ENCODE peak calls at places on chromosomes 12 and 14, in six cellular contexts. I is DND-41, B is A549, N is astrocyte of the spinal cord, Q is mammary epithelial cell, T is fibroblast of the aortic adventitia. A is an unnamed sample.
A peak's percentile ranks its signal among the peaks of the same experiment; 100 is the strongest.

GRCh38 chr14:33364536-33364935 is 425.9 kb downstream of the NPAS3 start:
- DNase-seq in N (no peak), T (no peak), B (no peak), Q (no peak), I (no peak), A (no peak)

GRCh38 chr14:104282332-104283196 is 144.2 kb downstream of the KIF26A start:
- DNase-seq in T (no peak), N (no peak), B (no peak), Q (no peak), I (no peak), A (no peak)

GRCh38 chr12:59429766-59430165 is 166.1 kb upstream of the SLC16A7 start:
- DNase-seq in N (peak; percentile 18), T (no peak), Q (no peak), I (no peak), B (no peak), A (no peak)

GRCh38 chr12:107243316-107243715 is 150.0 kb upstream of the CRY1 start:
- DNase-seq in Q (no peak), B (no peak), T (no peak), N (no peak), I (no peak), A (no peak)

GRCh38 chr14:22112004-22112403 is 438.4 kb upstream of the OR4E1 start:
- DNase-seq in N (no peak), B (no peak), T (no peak), I (peak; percentile 53), Q (no peak), A (peak; percentile 29)

GRCh38 chr12:4996714-4997113 is 47.0 kb upstream of the KCNA5 start:
- DNase-seq in N (no peak), I (no peak), T (no peak), B (no peak), Q (no peak), A (peak; percentile 45)

GRCh38 chr12:70756118-70756517 is 118.9 kb upstream of the PTPRB start:
- DNase-seq in T (peak; percentile 66), B (no peak), I (no peak), Q (peak; percentile 73), N (peak; percentile 63), A (no peak)

GRCh38 chr12:19530631-19531020 is 91.3 kb downstream of the AEBP2 start:
- DNase-seq in Q (peak; percentile 35), B (no peak), N (no peak), I (no peak), T (peak; percentile 58), A (no peak)

GRCh38 chr12:107514887-107515445 is 170.6 kb upstream of the PWP1 start:
- DNase-seq in I (no peak), Q (no peak), B (peak; percentile 53), N (no peak), T (peak; percentile 90), A (no peak)

GRCh38 chr14:87940894-87941293 is 52.1 kb downstream of the GALC start:
- DNase-seq in Q (no peak), B (no peak), I (no peak), N (no peak), T (no peak), A (no peak)

GRCh38 chr12:112479413-112479812 is 60.7 kb downstream of the PTPN11 start:
- DNase-seq in N (no peak), B (no peak), Q (peak; percentile 9), I (no peak), T (no peak), A (no peak)

GRCh38 chr12:10184261-10184843 is 5.5 kb downstream of the TMEM52B start:
- DNase-seq in Q (no peak), T (peak; percentile 28), N (peak; percentile 36), B (no peak), I (no peak), A (no peak)

GRCh38 chr14:88614218-88614907 is 51.5 kb downstream of the ZC3H14 start:
- DNase-seq in T (peak; percentile 85), B (no peak), Q (peak; percentile 32), I (no peak), N (peak; percentile 84), A (peak; percentile 10)

GRCh38 chr12:51889216-51890134 is 1.6 kb downstream of the ANKRD33 start:
- DNase-seq in Q (no peak), B (no peak), T (no peak), I (no peak), N (no peak), A (no peak)
- TF ChIP-seq CTCF in Q (no peak), B (peak; percentile 25), T (peak; percentile 16), I (no peak), N (peak; percentile 29), A (no peak)

GRCh38 chr12:94266390-94266789 is 118.0 kb downstream of the PLXNC1 start:
- DNase-seq in Q (no peak), N (no peak), B (no peak), I (no peak), T (no peak), A (no peak)
- H3K4me3 ChIP-seq in Q (no peak overlapping the region), N (no peak overlapping the region), B (no peak overlapping the region), I (no peak overlapping the region), T (no peak overlapping the region), A (no peak overlapping the region)

GRCh38 chr14:25150934-25151790 is 101.2 kb upstream of the STXBP6 start:
- DNase-seq in Q (peak; percentile 32), N (peak; percentile 52), I (no peak), B (peak; percentile 10), T (peak; percentile 75), A (peak; percentile 41)
- TF ChIP-seq CTCF in Q (peak; percentile 73), N (peak; percentile 74), I (peak; percentile 76), B (peak; percentile 63), T (peak; percentile 76), A (peak; percentile 59)

DNA sequence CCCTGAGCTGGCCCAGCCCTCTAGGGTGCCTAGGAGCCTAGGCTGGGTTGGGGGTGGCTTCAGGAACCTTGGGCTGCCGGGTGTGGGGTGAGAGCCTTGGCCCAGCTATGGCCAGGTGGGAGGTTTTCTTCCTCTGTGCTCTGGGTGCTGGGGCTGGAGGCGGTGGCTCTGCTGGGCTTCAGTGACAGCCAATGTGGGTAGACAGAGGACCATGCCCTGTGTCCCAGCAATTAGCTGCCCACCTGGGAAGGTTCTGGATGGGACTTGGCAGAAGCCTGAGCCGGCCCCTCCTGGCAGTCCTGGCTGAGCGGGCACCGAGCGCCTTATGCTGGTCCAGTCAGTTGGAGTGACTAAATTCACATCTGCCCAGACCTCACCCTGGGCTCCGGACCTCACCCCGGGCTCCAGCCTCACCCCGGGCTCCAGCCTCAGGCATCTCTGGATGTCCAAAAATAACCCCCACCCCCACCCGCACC is 46.8 kb downstream of the CYP46A1 start:
- DNase-seq in Q (no peak), I (no peak), B (no peak), T (no peak), N (no peak), A (no peak)
- H3K4me3 ChIP-seq in Q (no peak overlapping the region), I (no peak overlapping the region), B (peak overlapping the region; percentile 88), T (no peak overlapping the region), N (no peak overlapping the region), A (no peak overlapping the region)

GRCh38 chr14:92460541-92460915 is 53.1 kb upstream of the RIN3 start:
- DNase-seq in N (no peak), Q (no peak), B (no peak), T (no peak), I (no peak), A (no peak)

GRCh38 chr14:92461891-92462290 is 51.7 kb upstream of the RIN3 start:
- DNase-seq in T (no peak), N (no peak), Q (no peak), B (no peak), I (no peak), A (no peak)

GRCh38 chr14:92459479-92460421 is 53.8 kb upstream of the RIN3 start:
- DNase-seq in Q (no peak), I (no peak), N (no peak), B (no peak), T (no peak), A (no peak)

GRCh38 chr14:92462568-92462967 is 51.0 kb upstream of the RIN3 start:
- DNase-seq in Q (no peak), N (no peak), I (no peak), T (no peak), B (no peak), A (no peak)

DNA sequence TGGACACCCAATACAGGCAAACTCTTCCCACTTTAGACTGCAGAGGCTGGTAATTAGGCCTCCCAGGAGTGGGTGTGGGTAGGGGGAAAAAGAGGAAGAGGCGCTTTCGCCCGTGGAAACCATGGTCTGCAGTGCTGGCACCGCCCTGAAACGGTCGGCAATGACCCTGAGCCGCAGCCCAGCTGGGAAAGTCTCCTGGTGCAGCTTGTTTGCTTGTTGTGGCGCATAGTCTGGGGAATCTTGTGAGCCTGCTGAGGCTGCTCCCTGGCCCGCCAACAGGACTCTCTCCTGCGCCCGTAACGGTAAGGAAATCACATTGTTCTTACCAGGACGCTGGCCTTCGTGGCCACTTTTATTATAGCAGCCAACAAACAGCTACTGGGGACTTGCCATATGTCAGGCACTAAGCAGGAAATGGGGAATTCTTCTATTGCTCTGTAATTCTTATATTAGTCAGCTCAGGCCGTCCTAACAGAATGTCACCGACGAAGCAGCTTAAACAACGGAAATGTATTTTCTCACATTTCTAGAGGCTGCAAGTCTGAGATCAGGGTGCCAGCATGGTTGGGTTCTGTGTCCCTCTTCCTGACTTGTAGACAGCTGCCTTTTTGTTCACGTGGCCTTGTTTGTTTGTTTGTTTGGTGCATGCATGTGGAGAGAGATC is 52.5 kb upstream of the RIN3 start:
- DNase-seq in N (peak; percentile 65), I (no peak), Q (no peak), B (no peak), T (peak; percentile 58), A (peak; percentile 85)
- TF ChIP-seq CTCF in N (no peak), I (no peak), Q (no peak), B (no peak), T (no peak), A (no peak)

GRCh38 chr12:31118347-31118830 is 44.7 kb downstream of the DDX11 start:
- DNase-seq in N (no peak), T (no peak), I (no peak), B (peak; percentile 57), Q (no peak), A (no peak)

GRCh38 chr12:31119531-31120211 is 46.0 kb downstream of the DDX11 start:
- DNase-seq in N (no peak), I (no peak), T (no peak), Q (no peak), B (no peak), A (no peak)

GRCh38 chr12:31120392-31121008 is 46.8 kb downstream of the DDX11 start:
- DNase-seq in B (no peak), I (no peak), N (no peak), Q (no peak), T (no peak), A (no peak)

GRCh38 chr12:31117203-31118011 is 43.7 kb downstream of the DDX11 start:
- DNase-seq in T (no peak), I (no peak), Q (peak; percentile 39), N (peak; percentile 9), B (peak; percentile 76), A (peak; percentile 45)

DNA sequence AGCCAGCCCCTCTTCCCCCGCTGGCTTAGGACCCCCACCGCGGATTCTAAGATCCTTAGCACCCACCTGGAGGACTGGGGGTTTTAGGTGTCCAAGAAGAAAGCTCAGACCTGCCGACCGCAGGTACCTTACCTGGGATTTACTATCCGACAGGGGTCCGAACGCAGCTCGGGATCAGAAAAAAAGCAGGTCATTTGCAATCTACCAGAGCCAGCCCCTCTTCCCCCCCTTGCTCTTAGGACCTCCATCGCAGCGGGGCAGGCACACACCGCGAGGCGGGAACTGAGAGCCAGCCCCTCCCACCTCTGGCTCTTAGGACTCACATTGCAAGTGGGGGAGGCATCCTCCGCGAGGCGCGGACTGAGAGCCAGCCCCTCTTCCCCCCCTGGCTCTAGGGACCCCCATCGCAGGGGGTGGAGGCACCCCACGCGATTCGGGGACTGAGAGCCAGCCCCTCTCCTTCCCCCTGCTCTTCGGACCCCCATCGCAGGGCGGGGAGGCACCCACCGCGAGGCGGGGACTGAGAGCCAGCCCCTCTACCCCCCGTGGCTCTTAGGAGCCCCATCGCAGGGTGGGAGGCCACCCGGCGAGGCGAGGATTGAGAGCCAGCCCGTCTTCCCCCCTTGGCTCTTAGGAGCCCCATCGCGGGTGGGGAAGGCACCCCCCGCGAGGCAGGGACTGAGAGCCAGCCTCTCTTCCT is 45.3 kb downstream of the DDX11 start:
- DNase-seq in B (peak; percentile 49), I (no peak), N (no peak), T (no peak), Q (no peak), A (peak; percentile 27)
- H3K4me3 ChIP-seq in B (peak overlapping the region; percentile 64), I (no peak overlapping the region), N (no peak overlapping the region), T (no peak overlapping the region), Q (peak overlapping the region; percentile 14), A (no peak overlapping the region)

A was measured in GM12865.